ENCODE peak calls at places on chromosomes 6 and 20, in ten cellular contexts. Q is HepG2, H is stomach, U is HCT116, I is H1, J is transverse colon, R is vagina, D is spleen, S is prostate gland, P is upper lobe of left lung. E is an unnamed sample.

GRCh38 chr20:33675127-33675954 is 1.1 kb upstream of the NECAB3 start:
- DNase-seq in Q (no peak), H (no peak), U (no peak), I (no peak), J (no peak), R (no peak), D (no peak), S (no peak), P (no peak), E (no peak)

GRCh38 chr20:41222299-41222698 is 85.0 kb downstream of the PLCG1 start:
- DNase-seq in Q (no peak), H (no peak), U (no peak), I (no peak), J (no peak), R (no peak), D (no peak), S (no peak), P (no peak), E (no peak)

GRCh38 chr20:43723194-43723593 is 3.6 kb downstream of the GTSF1L start:
- DNase-seq in Q (no peak), H (no peak), U (no peak), I (no peak), J (no peak), R (no peak), D (no peak), S (no peak), P (no peak), E (no peak)

GRCh38 chr6:50966532-50966931 is 147.9 kb downstream of the TFAP2B start:
- DNase-seq in Q (no peak), H (no peak), U (no peak), I (no peak), J (no peak), R (no peak), D (no peak), S (no peak), P (no peak), E (no peak)

GRCh38 chr6:155170519-155170918 is 93.3 kb upstream of the CLDN20 start:
- DNase-seq in Q (no peak), H (no peak), U (no peak), I (no peak), J (no peak), R (no peak), D (no peak), S (no peak), P (no peak), E (no peak)

GRCh38 chr6:116004841-116005507 is 55.7 kb downstream of the FRK start:
- DNase-seq in Q (no peak), H (no peak), U (no peak), I (no peak), J (no peak), R (no peak), D (no peak), S (no peak), P (no peak), E (no peak)

GRCh38 chr6:18242062-18242851 is 22.1 kb downstream of the DEK start:
- DNase-seq in Q (peak), H (no peak), U (peak), I (no peak), J (no peak), R (no peak), D (no peak), S (no peak), P (no peak), E (no peak)

GRCh38 chr6:73746776-73747175 is 50.8 kb downstream of the CD109 start:
- DNase-seq in Q (no peak), H (no peak), U (no peak), I (no peak), J (no peak), R (no peak), D (no peak), S (no peak), P (no peak), E (no peak)

GRCh38 chr20:57330998-57331397 is 1.4 kb downstream of the SPO11 start:
- DNase-seq in Q (no peak), H (no peak), U (no peak), I (no peak), J (no peak), R (no peak), D (no peak), S (no peak), P (no peak), E (no peak)

GRCh38 chr6:125944434-125944816 is 12.1 kb upstream of the HINT3 start:
- DNase-seq in Q (peak), H (peak), U (no peak), I (no peak), J (peak), R (no peak), D (no peak), S (peak), P (peak), E (peak)

GRCh38 chr6:95574811-95575210 is 2.5 kb upstream of the MANEA start:
- DNase-seq in Q (peak), H (no peak), U (no peak), I (no peak), J (no peak), R (no peak), D (no peak), S (peak), P (no peak), E (no peak)

GRCh38 chr6:133577851-133578250 is 311.1 kb upstream of the TCF21 start:
- DNase-seq in Q (no peak), H (no peak), U (no peak), I (no peak), J (no peak), R (no peak), D (no peak), S (no peak), P (no peak), E (no peak)

GRCh38 chr6:33091957-33092356 is 16.2 kb downstream of the HLA-DPB1 start:
- DNase-seq in Q (peak), H (peak), U (peak), I (no peak), J (peak), R (peak), D (no peak), S (no peak), P (peak), E (no peak)

GRCh38 chr20:63534831-63535651 is 2.1 kb downstream of the PTK6 start:
- DNase-seq in Q (no peak), H (peak), U (no peak), I (no peak), J (peak), R (no peak), D (peak), S (no peak), P (no peak), E (no peak)

GRCh38 chr20:45322952-45323383 is 14.9 kb upstream of the MATN4 start:
- DNase-seq in Q (peak), H (peak), U (peak), I (no peak), J (peak), R (no peak), D (no peak), S (peak), P (peak), E (peak)

GRCh38 chr6:49339096-49339495 is 124.0 kb downstream of the MMUT start:
- DNase-seq in Q (no peak), H (no peak), U (no peak), I (no peak), J (no peak), R (no peak), D (no peak), S (no peak), P (no peak), E (no peak)

GRCh38 chr6:163339466-163339865 is 75.1 kb upstream of the QKI start:
- DNase-seq in Q (no peak), H (no peak), U (no peak), I (no peak), J (no peak), R (no peak), D (no peak), S (no peak), P (no peak), E (no peak)

GRCh38 chr6:12733876-12734275 is 17.3 kb downstream of the PHACTR1 start:
- DNase-seq in Q (no peak), H (no peak), U (no peak), I (no peak), J (no peak), R (no peak), D (no peak), S (no peak), P (no peak), E (no peak)

GRCh38 chr20:16059841-16060240 is 513.4 kb downstream of the KIF16B start:
- DNase-seq in Q (no peak), H (no peak), U (no peak), I (no peak), J (no peak), R (no peak), D (no peak), S (no peak), P (no peak), E (no peak)

GRCh38 chr20:57433658-57434389 is 42.6 kb downstream of the RBM38 start:
- DNase-seq in Q (no peak), H (no peak), U (no peak), I (no peak), J (no peak), R (no peak), D (peak), S (no peak), P (no peak), E (no peak)

GRCh38 chr20:40860487-40860902 is 168.1 kb upstream of the TOP1 start:
- DNase-seq in Q (no peak), H (no peak), U (peak), I (no peak), J (no peak), R (no peak), D (no peak), S (no peak), P (no peak), E (peak)

GRCh38 chr6:42616716-42617115 is 52.9 kb downstream of the UBR2 start:
- DNase-seq in Q (no peak), H (no peak), U (no peak), I (no peak), J (no peak), R (no peak), D (no peak), S (no peak), P (no peak), E (no peak)

GRCh38 chr6:159754959-159755914 is 6.6 kb upstream of the ACAT2 start:
- DNase-seq in Q (no peak), H (no peak), U (no peak), I (no peak), J (no peak), R (no peak), D (no peak), S (no peak), P (no peak), E (no peak)

GRCh38 chr20:53561505-53561904 is 32.1 kb downstream of the ZNF217 start:
- DNase-seq in Q (no peak), H (no peak), U (no peak), I (no peak), J (no peak), R (no peak), D (no peak), S (no peak), P (no peak), E (no peak)

GRCh38 chr6:63543982-63544381 is 28.3 kb upstream of the LOC128125822 start:
- DNase-seq in Q (no peak), H (no peak), U (no peak), I (no peak), J (no peak), R (no peak), D (no peak), S (no peak), P (no peak), E (no peak)

GRCh38 chr6:43269273-43270007 is 26.2 kb downstream of the TTBK1 start:
- DNase-seq in Q (no peak), H (peak), U (no peak), I (no peak), J (peak), R (no peak), D (no peak), S (no peak), P (no peak), E (no peak)

GRCh38 chr20:36812601-36813000 is 39.0 kb upstream of the DSN1 start:
- DNase-seq in Q (no peak), H (no peak), U (no peak), I (no peak), J (no peak), R (no peak), D (no peak), S (no peak), P (no peak), E (no peak)

GRCh38 chr6:128870751-128871150 is 12.2 kb upstream of the LAMA2 start:
- DNase-seq in Q (no peak), H (no peak), U (no peak), I (no peak), J (no peak), R (no peak), D (no peak), S (no peak), P (no peak), E (no peak)

GRCh38 chr20:16028923-16029322 is 544.3 kb downstream of the KIF16B start:
- DNase-seq in Q (no peak), H (no peak), U (no peak), I (no peak), J (no peak), R (no peak), D (no peak), S (no peak), P (no peak), E (no peak)

GRCh38 chr6:8236956-8237355 is 134.6 kb upstream of the EEF1E1 start:
- DNase-seq in Q (no peak), H (no peak), U (no peak), I (no peak), J (no peak), R (no peak), D (no peak), S (no peak), P (no peak), E (no peak)

GRCh38 chr6:44009425-44010321 is 117.6 kb downstream of the MRPL14 start:
- DNase-seq in Q (no peak), H (peak), U (no peak), I (no peak), J (no peak), R (no peak), D (no peak), S (no peak), P (no peak), E (no peak)

GRCh38 chr20:47230811-47231256 is 125.7 kb downstream of the ZMYND8 start:
- DNase-seq in Q (no peak), H (no peak), U (no peak), I (no peak), J (no peak), R (no peak), D (no peak), S (no peak), P (no peak), E (no peak)

GRCh38 chr6:12275084-12275483 is 15.1 kb upstream of the EDN1 start:
- DNase-seq in Q (no peak), H (no peak), U (no peak), I (no peak), J (no peak), R (no peak), D (no peak), S (no peak), P (no peak), E (no peak)

GRCh38 chr6:45445749-45446454 is 68.2 kb upstream of the SUPT3H start:
- DNase-seq in Q (peak), H (peak), U (peak), I (no peak), J (peak), R (no peak), D (no peak), S (peak), P (peak), E (peak)

GRCh38 chr6:81751388-81752083 is 945 bp downstream of the TENT5A start:
- DNase-seq in Q (peak), H (peak), U (peak), I (no peak), J (peak), R (no peak), D (peak), S (peak), P (peak), E (peak)
- TF ChIP-seq POLR2AphosphoS5 in Q (no peak), H (peak), U (no peak), I (no peak), J (peak), R (peak), D (peak), S (no peak), P (peak), E (peak)

GRCh38 chr6:3392930-3393575 is 63.8 kb downstream of the SLC22A23 start:
- DNase-seq in Q (no peak), H (peak), U (no peak), I (no peak), J (no peak), R (no peak), D (no peak), S (no peak), P (no peak), E (no peak)
- TF ChIP-seq POLR2A in Q (no peak), H (no peak), U (no peak), I (no peak), J (no peak), R (no peak), D (no peak), S (no peak), P (no peak), E (no peak)

DNA sequence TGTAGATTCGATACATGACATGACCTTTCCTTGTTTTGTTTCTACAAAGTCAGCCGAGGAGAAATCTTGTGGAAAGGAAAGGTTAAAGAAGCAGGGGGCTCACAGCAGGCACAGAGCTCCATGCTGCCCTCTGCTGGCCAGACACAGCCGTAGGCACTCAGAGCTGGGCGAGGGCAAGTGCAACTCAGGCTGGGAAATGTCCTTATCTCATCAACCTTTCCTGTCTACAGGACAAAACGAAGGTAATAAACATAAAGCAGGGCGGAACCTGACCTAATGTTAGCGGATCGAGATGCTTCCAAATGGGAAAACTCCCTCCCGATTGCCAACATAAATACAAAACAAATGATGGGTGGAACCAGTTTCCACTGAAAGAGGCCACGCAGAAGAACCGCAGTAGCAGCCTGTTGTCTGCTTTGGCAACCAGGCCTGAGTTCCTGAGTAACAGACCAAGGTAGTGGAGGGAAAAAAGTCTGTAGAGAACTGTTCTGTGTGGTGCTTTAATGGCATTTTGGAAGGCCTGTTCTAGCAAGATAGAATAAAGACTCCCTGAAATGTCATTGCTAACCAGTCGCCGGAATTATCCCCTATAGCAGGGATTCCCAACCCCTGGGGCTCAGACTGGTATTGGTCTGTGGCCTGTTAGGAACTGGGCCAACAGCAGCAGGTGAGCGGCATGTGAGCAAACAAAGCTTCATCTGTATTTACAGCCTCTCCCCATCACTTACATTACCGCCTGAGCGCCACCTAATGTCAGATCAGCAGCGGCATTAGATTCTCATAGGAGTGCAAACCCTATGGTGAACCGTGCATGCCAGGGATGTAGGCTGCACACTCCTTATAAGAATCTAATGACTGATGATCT is 85.2 kb downstream of the MBOAT1 start:
- DNase-seq in Q (peak), H (peak), U (peak), I (no peak), J (peak), R (no peak), D (peak), S (peak), P (peak), E (peak)
- TF ChIP-seq POLR2AphosphoS5 in Q (no peak), H (no peak), U (no peak), I (no peak), J (no peak), R (no peak), D (no peak), S (peak), P (no peak), E (no peak)

DNA sequence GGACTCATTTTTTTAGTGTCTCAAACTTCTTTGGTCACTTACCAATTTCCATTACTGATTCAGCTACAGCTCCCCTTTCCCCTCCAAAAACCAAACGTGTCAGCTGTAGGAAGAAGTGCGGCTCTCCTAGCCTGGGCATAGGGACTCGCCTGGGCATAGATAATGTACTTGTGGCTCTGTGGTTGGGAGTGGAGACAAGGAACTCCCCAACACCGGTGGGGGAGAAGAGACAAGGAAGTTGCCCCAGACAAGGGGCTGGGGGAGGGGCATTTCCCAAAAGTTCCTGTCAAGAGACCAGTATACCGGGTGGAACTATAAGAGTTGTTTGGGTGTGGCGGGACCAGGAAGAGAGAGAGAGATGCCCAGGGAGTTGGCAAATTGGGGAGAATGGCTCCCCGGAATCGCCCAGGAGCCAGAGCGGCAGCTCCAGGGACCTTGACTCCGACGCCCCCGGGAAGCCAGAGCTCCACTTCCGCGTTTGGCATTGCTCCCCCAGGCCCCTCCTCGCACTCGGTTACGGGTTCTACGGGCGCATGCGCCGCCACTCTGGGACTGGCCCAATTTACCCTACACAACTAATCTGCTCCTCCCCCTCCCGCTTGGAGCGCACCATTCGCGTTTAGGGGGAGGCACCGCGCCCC is 871 bp upstream of the ZFAND3 start:
- DNase-seq in Q (peak), H (peak), U (peak), I (peak), J (peak), R (no peak), D (peak), S (peak), P (peak), E (peak)
- TF ChIP-seq POLR2A in Q (peak), H (no peak), U (no peak), I (peak), J (peak), R (peak), D (peak), S (peak), P (peak), E (peak)

GRCh38 chr6:5025911-5026819 is 22.3 kb upstream of the RPP40 start:
- DNase-seq in Q (peak), H (peak), U (no peak), I (no peak), J (peak), R (no peak), D (peak), S (peak), P (peak), E (peak)
- TF ChIP-seq POLR2AphosphoS5 in Q (peak), H (no peak), U (no peak), I (no peak), J (peak), R (peak), D (peak), S (peak), P (no peak), E (no peak)

GRCh38 chr6:138567052-138567451 is 67.8 kb upstream of the NHSL1 start:
- DNase-seq in Q (no peak), H (no peak), U (no peak), I (no peak), J (no peak), R (no peak), D (no peak), S (no peak), P (no peak), E (no peak)
- TF ChIP-seq POLR2A in Q (no peak), H (no peak), U (no peak), I (no peak), J (no peak), R (no peak), D (no peak), S (no peak), P (no peak), E (no peak)